ENCODE peak calls at places on chromosomes 13 and 19, in eight cellular contexts. A is neural progenitor cell, G is PC-3, N is SK-N-SH, O is GM23248, I is HCT116, P is MM.1S, Z is hepatocyte. T is an unnamed sample.

GRCh38 chr19:2582984-2583956 is 107.3 kb downstream of the GADD45B start:
- DNase-seq in O (peak; percentile 36), A (no peak), I (no peak), G (no peak), P (no peak), N (no peak), Z (no peak), T (peak; percentile 28)

GRCh38 chr13:114140909-114141255 is 8.5 kb upstream of the RASA3 start:
- DNase-seq in A (no peak), O (no peak), P (no peak), Z (no peak), G (no peak), I (no peak), N (no peak), T (no peak)

GRCh38 chr19:1373534-1374249 is 10.0 kb upstream of the NDUFS7 start:
- DNase-seq in G (no peak), Z (peak; percentile 53), P (no peak), O (no peak), N (no peak), I (no peak), A (no peak), T (no peak)

GRCh38 chr19:4067396-4068057 is 828 bp upstream of the ZBTB7A start:
- DNase-seq in G (no peak), N (peak; percentile 84), I (no peak), Z (no peak), A (peak; percentile 64), P (no peak), O (peak; percentile 36), T (peak; percentile 67)

GRCh38 chr13:59673301-59673700 is 490.4 kb downstream of the DIAPH3 start:
- DNase-seq in Z (no peak), N (no peak), G (no peak), A (peak; percentile 18), I (no peak), O (no peak), P (no peak), T (no peak)

GRCh38 chr13:107964356-107964755 is 251.0 kb downstream of the LIG4 start:
- DNase-seq in N (no peak), Z (no peak), I (no peak), P (no peak), G (no peak), O (no peak), A (no peak), T (no peak)

GRCh38 chr13:39776439-39776838 is 121.0 kb downstream of the COG6 start:
- DNase-seq in I (no peak), A (no peak), G (peak; percentile 64), Z (no peak), P (no peak), O (peak; percentile 45), N (no peak), T (no peak)

GRCh38 chr13:45231722-45232121 is 30.9 kb upstream of the KCTD4 start:
- DNase-seq in Z (no peak), P (no peak), N (peak; percentile 11), O (peak; percentile 35), G (no peak), I (no peak), A (no peak), T (no peak)

GRCh38 chr19:41706741-41707501 is 1.5 kb upstream of the CEACAM5 start:
- DNase-seq in N (peak; percentile 79), I (peak; percentile 69), O (peak; percentile 50), G (peak; percentile 71), Z (peak; percentile 15), P (peak; percentile 70), A (peak; percentile 12), T (peak; percentile 76)

GRCh38 chr13:54611400-54611799 is 1582.8 kb downstream of the OLFM4 start:
- DNase-seq in I (no peak), Z (no peak), A (peak; percentile 46), P (no peak), O (no peak), N (no peak), G (no peak), T (no peak)

GRCh38 chr19:42288411-42288810 is 13.5 kb upstream of the PRR19 start:
- DNase-seq in A (no peak), P (no peak), N (no peak), Z (no peak), I (no peak), O (no peak), G (no peak), T (no peak)

GRCh38 chr13:44726214-44726613 is 150.1 kb upstream of the TSC22D1 start:
- DNase-seq in A (no peak), G (no peak), O (peak; percentile 93), I (no peak), Z (no peak), P (no peak), N (no peak), T (no peak)

GRCh38 chr19:49570997-49571676 is 9.2 kb downstream of the NOSIP start:
- DNase-seq in O (no peak), Z (peak; percentile 43), I (no peak), N (no peak), A (peak; percentile 67), G (peak; percentile 44), P (peak; percentile 50), T (peak; percentile 42)

GRCh38 chr13:52726258-52726657 is 13.4 kb downstream of the CNMD start:
- DNase-seq in O (no peak), I (no peak), A (no peak), N (no peak), G (no peak), P (no peak), Z (no peak), T (no peak)

GRCh38 chr19:37966211-37967072 is 59.4 kb downstream of the SIPA1L3 start:
- DNase-seq in Z (no peak), G (no peak), O (no peak), I (no peak), P (no peak), N (no peak), A (no peak), T (no peak)

GRCh38 chr13:41229356-41229755 is 34.0 kb downstream of the MTRF1 start:
- DNase-seq in N (no peak), A (no peak), G (no peak), P (no peak), Z (no peak), O (no peak), I (no peak), T (no peak)

GRCh38 chr13:96903085-96903484 is 91.2 kb downstream of the OXGR1 start:
- DNase-seq in P (no peak), N (no peak), Z (no peak), A (no peak), G (no peak), O (no peak), I (no peak), T (no peak)

GRCh38 chr13:101447852-101448251 is 4.6 kb upstream of the ITGBL1 start:
- DNase-seq in N (no peak), O (no peak), I (no peak), G (no peak), Z (no peak), A (no peak), P (no peak), T (no peak)

GRCh38 chr19:35352448-35353304 is 5.0 kb downstream of the FFAR1 start:
- DNase-seq in G (peak; percentile 63), O (peak; percentile 83), I (peak; percentile 59), A (peak; percentile 84), P (peak; percentile 59), N (peak; percentile 85), Z (peak; percentile 89), T (peak; percentile 78)

GRCh38 chr19:46571495-46571894 is 29.6 kb upstream of the CALM3 start:
- DNase-seq in P (peak; percentile 32), I (peak; percentile 46), A (peak; percentile 72), N (peak; percentile 63), G (peak; percentile 38), O (peak; percentile 30), Z (peak; percentile 24), T (peak; percentile 11)

GRCh38 chr13:27012482-27013197 is 159.0 kb downstream of the USP12 start:
- DNase-seq in G (peak; percentile 59), A (no peak), N (no peak), P (no peak), Z (no peak), I (no peak), O (peak; percentile 93), T (no peak)

GRCh38 chr13:49679244-49679643 is 12.0 kb downstream of the EBPL start:
- DNase-seq in I (no peak), A (no peak), G (no peak), O (peak; percentile 22), P (no peak), Z (peak; percentile 19), N (no peak), T (peak; percentile 34)

GRCh38 chr13:107713314-107713713 is 502.0 kb downstream of the LIG4 start:
- DNase-seq in N (no peak), A (no peak), O (peak; percentile 32), G (no peak), P (no peak), Z (no peak), I (no peak), T (no peak)

DNA sequence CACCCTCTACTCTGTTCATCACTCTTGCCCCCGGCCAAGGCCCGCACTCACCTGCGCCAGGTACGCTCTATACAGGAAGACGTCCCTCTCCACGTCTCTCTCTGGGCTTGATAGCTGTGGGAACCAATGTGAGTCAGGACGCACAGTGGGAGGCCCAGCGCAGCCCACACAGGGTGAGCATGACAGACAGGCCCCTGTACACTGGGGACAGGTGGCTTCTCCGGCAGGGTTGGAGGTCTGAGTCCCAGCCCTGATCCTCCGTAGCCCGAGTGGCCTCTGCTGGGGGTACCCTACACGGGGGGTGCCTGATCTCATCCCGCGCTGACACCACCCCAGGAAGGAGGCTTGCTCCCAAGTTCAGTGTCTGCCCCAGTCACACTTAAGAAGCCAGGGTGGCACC is 6.3 kb downstream of the COPE start:
- DNase-seq in G (no peak), N (no peak), I (no peak), O (no peak), A (no peak), P (no peak), Z (no peak), T (no peak)
- H3K79me2 ChIP-seq in G (peaks cover 50% of the 10 kb centered on the region), N (peaks cover 66% of the 10 kb centered on the region), I (peaks cover 51% of the 10 kb centered on the region), O (peaks cover 80% of the 10 kb centered on the region), A (peaks cover 38% of the 10 kb centered on the region), P (peaks cover 62% of the 10 kb centered on the region), Z (peaks cover 56% of the 10 kb centered on the region), T (peaks cover 19% of the 10 kb centered on the region)

DNA sequence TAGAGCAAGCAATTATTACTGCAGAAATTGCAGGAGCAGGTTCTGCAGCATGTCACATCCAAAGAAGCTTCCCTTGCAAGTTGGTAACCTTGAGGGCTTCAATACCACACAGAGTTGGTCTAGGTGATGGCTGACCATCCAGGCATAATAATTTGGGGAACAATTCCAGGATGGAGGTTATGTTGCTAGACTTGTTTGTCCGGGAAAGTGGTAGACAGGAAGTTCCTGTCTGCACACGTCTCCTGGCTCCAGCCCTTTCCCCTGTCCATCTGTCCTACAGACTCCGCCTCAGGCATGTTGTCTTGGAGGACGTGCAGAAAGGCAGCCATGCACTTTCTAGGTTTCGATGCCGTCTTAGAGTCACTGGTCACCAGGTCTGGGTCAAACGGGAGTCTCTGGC is 26.0 kb downstream of the DPRX start:
- DNase-seq in G (no peak), I (no peak), O (no peak), A (no peak), P (no peak), Z (no peak), N (no peak), T (no peak)
- H3K9me3 ChIP-seq in G (peaks cover 39% of the 10 kb centered on the region), I (peaks cover 6% of the 10 kb centered on the region), O (no peaks in the 10 kb centered on the region), A (peaks cover 12% of the 10 kb centered on the region), P (peaks cover 5% of the 10 kb centered on the region), Z (no peaks in the 10 kb centered on the region), N (no peaks in the 10 kb centered on the region), T (peaks cover 4% of the 10 kb centered on the region)

GRCh38 chr19:51097166-51097736 is 11.0 kb downstream of the CTU1 start:
- DNase-seq in O (peak; percentile 66), G (peak; percentile 77), P (peak; percentile 24), N (peak; percentile 76), I (peak; percentile 31), Z (peak; percentile 81), A (peak; percentile 70), T (peak; percentile 65)
- TF ChIP-seq EZH2phosphoT487 in O (no peak), G (no peak), P (no peak), N (no peak), I (no peak), Z (no peak), A (no peak), T (no peak)

GRCh38 chr13:51590966-51591627 is 6.8 kb downstream of the WDFY2 start:
- DNase-seq in O (peak; percentile 96), G (peak; percentile 68), I (no peak), N (peak; percentile 41), P (no peak), Z (peak; percentile 63), A (no peak), T (no peak)
- H3K79me2 ChIP-seq in O (peaks cover 89% of the 10 kb centered on the region), G (peaks cover 89% of the 10 kb centered on the region), I (peaks cover 9% of the 10 kb centered on the region), N (peaks cover 91% of the 10 kb centered on the region), P (no peaks in the 10 kb centered on the region), Z (peaks cover 76% of the 10 kb centered on the region), A (peaks cover 100% of the 10 kb centered on the region), T (peaks cover 22% of the 10 kb centered on the region)